ENCODE peak calls at places on chromosomes 11 and 22, in ten cellular contexts. One of them, this sample, is unnamed.
A peak's percentile ranks its signal among the peaks of the same experiment; 100 is the strongest.

GRCh38 chr22:20867179-20868099 is 8.6 kb downstream of the SNAP29 start:
- DNase-seq in iris pigment epithelial cell: peak; percentile 65
- DNase-seq in DMS 273 treated with DMSO at 0.1 percent for 48 hours: no peak
- DNase-seq in GM04503: no peak
- DNase-seq in stimulated activated CD8-positive, alpha-beta memory T cell treated with anti-CD3 and anti-CD28 coated beads, Interleukin-7, amount 100 ng/mL, for 1 hour: no peak
- DNase-seq in AG04449: no peak
- DNase-seq in fibroblast of mammary gland: peak; percentile 55
- DNase-seq in NCI-H774: no peak
- DNase-seq in stomach: peak; percentile 66
- DNase-seq in NB4: peak; percentile 25
- DNase-seq in this sample: no peak

GRCh38 chr22:33000342-33001280 is 57.6 kb downstream of the SYN3 start:
- DNase-seq in GM04503: no peak
- DNase-seq in AG04449: no peak
- DNase-seq in NB4: peak; percentile 90
- DNase-seq in stimulated activated CD8-positive, alpha-beta memory T cell treated with anti-CD3 and anti-CD28 coated beads, Interleukin-7, amount 100 ng/mL, for 1 hour: peak; percentile 5
- DNase-seq in DMS 273 treated with DMSO at 0.1 percent for 48 hours: no peak
- DNase-seq in stomach: peak; percentile 31
- DNase-seq in fibroblast of mammary gland: peak; percentile 49
- DNase-seq in NCI-H774: no peak
- DNase-seq in iris pigment epithelial cell: peak; percentile 24
- DNase-seq in this sample: peak; percentile 86

GRCh38 chr11:91959411-91959810 is 265.2 kb upstream of the FAT3 start:
- DNase-seq in stomach: no peak
- DNase-seq in AG04449: no peak
- DNase-seq in DMS 273 treated with DMSO at 0.1 percent for 48 hours: no peak
- DNase-seq in GM04503: no peak
- DNase-seq in NCI-H774: no peak
- DNase-seq in fibroblast of mammary gland: no peak
- DNase-seq in iris pigment epithelial cell: no peak
- DNase-seq in stimulated activated CD8-positive, alpha-beta memory T cell treated with anti-CD3 and anti-CD28 coated beads, Interleukin-7, amount 100 ng/mL, for 1 hour: no peak
- DNase-seq in NB4: no peak
- DNase-seq in this sample: no peak

GRCh38 chr11:87491381-87491780 is 453.6 kb downstream of the TMEM135 start:
- DNase-seq in stimulated activated CD8-positive, alpha-beta memory T cell treated with anti-CD3 and anti-CD28 coated beads, Interleukin-7, amount 100 ng/mL, for 1 hour: no peak
- DNase-seq in iris pigment epithelial cell: no peak
- DNase-seq in GM04503: no peak
- DNase-seq in NB4: peak; percentile 12
- DNase-seq in AG04449: no peak
- DNase-seq in DMS 273 treated with DMSO at 0.1 percent for 48 hours: no peak
- DNase-seq in NCI-H774: no peak
- DNase-seq in fibroblast of mammary gland: no peak
- DNase-seq in stomach: no peak
- DNase-seq in this sample: no peak

GRCh38 chr11:85947431-85948272 is 92.5 kb downstream of the CCDC83 start:
- DNase-seq in GM04503: peak; percentile 87
- DNase-seq in AG04449: peak; percentile 74
- DNase-seq in DMS 273 treated with DMSO at 0.1 percent for 48 hours: no peak
- DNase-seq in NB4: peak; percentile 68
- DNase-seq in iris pigment epithelial cell: peak; percentile 95
- DNase-seq in fibroblast of mammary gland: peak; percentile 93
- DNase-seq in stomach: no peak
- DNase-seq in NCI-H774: no peak
- DNase-seq in stimulated activated CD8-positive, alpha-beta memory T cell treated with anti-CD3 and anti-CD28 coated beads, Interleukin-7, amount 100 ng/mL, for 1 hour: no peak
- DNase-seq in this sample: no peak

GRCh38 chr22:40015346-40015976 is 20.7 kb downstream of the FAM83F start:
- DNase-seq in AG04449: no peak
- DNase-seq in DMS 273 treated with DMSO at 0.1 percent for 48 hours: no peak
- DNase-seq in stomach: no peak
- DNase-seq in NB4: no peak
- DNase-seq in fibroblast of mammary gland: no peak
- DNase-seq in iris pigment epithelial cell: peak; percentile 45
- DNase-seq in NCI-H774: no peak
- DNase-seq in stimulated activated CD8-positive, alpha-beta memory T cell treated with anti-CD3 and anti-CD28 coated beads, Interleukin-7, amount 100 ng/mL, for 1 hour: no peak
- DNase-seq in GM04503: no peak
- DNase-seq in this sample: no peak

GRCh38 chr11:2767751-2768150 is 68.0 kb upstream of the KCNQ1OT1 start:
- DNase-seq in NCI-H774: no peak
- DNase-seq in iris pigment epithelial cell: no peak
- DNase-seq in stomach: no peak
- DNase-seq in fibroblast of mammary gland: no peak
- DNase-seq in GM04503: no peak
- DNase-seq in AG04449: no peak
- DNase-seq in DMS 273 treated with DMSO at 0.1 percent for 48 hours: no peak
- DNase-seq in stimulated activated CD8-positive, alpha-beta memory T cell treated with anti-CD3 and anti-CD28 coated beads, Interleukin-7, amount 100 ng/mL, for 1 hour: no peak
- DNase-seq in NB4: no peak
- DNase-seq in this sample: peak; percentile 47

GRCh38 chr22:50304528-50305392 is 2.7 kb downstream of the PLXNB2 start:
- DNase-seq in DMS 273 treated with DMSO at 0.1 percent for 48 hours: peak; percentile 86
- DNase-seq in GM04503: no peak
- DNase-seq in stimulated activated CD8-positive, alpha-beta memory T cell treated with anti-CD3 and anti-CD28 coated beads, Interleukin-7, amount 100 ng/mL, for 1 hour: no peak
- DNase-seq in fibroblast of mammary gland: peak; percentile 46
- DNase-seq in NCI-H774: no peak
- DNase-seq in stomach: peak; percentile 88
- DNase-seq in AG04449: no peak
- DNase-seq in NB4: peak; percentile 83
- DNase-seq in iris pigment epithelial cell: no peak
- DNase-seq in this sample: no peak

GRCh38 chr11:118012083-118012669 is 26.0 kb downstream of the IL10RA start:
- DNase-seq in NCI-H774: no peak
- DNase-seq in GM04503: no peak
- DNase-seq in DMS 273 treated with DMSO at 0.1 percent for 48 hours: peak; percentile 36
- DNase-seq in stomach: no peak
- DNase-seq in iris pigment epithelial cell: peak; percentile 28
- DNase-seq in NB4: peak; percentile 98
- DNase-seq in fibroblast of mammary gland: peak; percentile 2
- DNase-seq in stimulated activated CD8-positive, alpha-beta memory T cell treated with anti-CD3 and anti-CD28 coated beads, Interleukin-7, amount 100 ng/mL, for 1 hour: no peak
- DNase-seq in AG04449: no peak
- DNase-seq in this sample: no peak

GRCh38 chr11:78465169-78465942 is 47.7 kb upstream of the GAB2 start:
- DNase-seq in NCI-H774: no peak
- DNase-seq in iris pigment epithelial cell: no peak
- DNase-seq in DMS 273 treated with DMSO at 0.1 percent for 48 hours: no peak
- DNase-seq in stomach: no peak
- DNase-seq in GM04503: no peak
- DNase-seq in AG04449: no peak
- DNase-seq in NB4: no peak
- DNase-seq in fibroblast of mammary gland: no peak
- DNase-seq in stimulated activated CD8-positive, alpha-beta memory T cell treated with anti-CD3 and anti-CD28 coated beads, Interleukin-7, amount 100 ng/mL, for 1 hour: no peak
- DNase-seq in this sample: no peak

GRCh38 chr11:131609317-131609716 is 238.9 kb downstream of the NTM start:
- DNase-seq in iris pigment epithelial cell: peak; percentile 76
- DNase-seq in fibroblast of mammary gland: peak; percentile 58
- DNase-seq in stimulated activated CD8-positive, alpha-beta memory T cell treated with anti-CD3 and anti-CD28 coated beads, Interleukin-7, amount 100 ng/mL, for 1 hour: no peak
- DNase-seq in AG04449: peak; percentile 69
- DNase-seq in stomach: no peak
- DNase-seq in NCI-H774: no peak
- DNase-seq in GM04503: peak; percentile 89
- DNase-seq in NB4: no peak
- DNase-seq in DMS 273 treated with DMSO at 0.1 percent for 48 hours: no peak
- DNase-seq in this sample: no peak

GRCh38 chr11:86524603-86525352 is 147.6 kb downstream of the ME3 start:
- DNase-seq in AG04449: no peak
- DNase-seq in fibroblast of mammary gland: peak; percentile 75
- DNase-seq in stomach: no peak
- DNase-seq in NB4: no peak
- DNase-seq in stimulated activated CD8-positive, alpha-beta memory T cell treated with anti-CD3 and anti-CD28 coated beads, Interleukin-7, amount 100 ng/mL, for 1 hour: no peak
- DNase-seq in GM04503: peak; percentile 31
- DNase-seq in NCI-H774: no peak
- DNase-seq in iris pigment epithelial cell: peak; percentile 84
- DNase-seq in DMS 273 treated with DMSO at 0.1 percent for 48 hours: no peak
- DNase-seq in this sample: no peak

GRCh38 chr11:106608677-106609076 is 409.6 kb downstream of the GUCY1A2 start:
- DNase-seq in AG04449: peak; percentile 23
- DNase-seq in stimulated activated CD8-positive, alpha-beta memory T cell treated with anti-CD3 and anti-CD28 coated beads, Interleukin-7, amount 100 ng/mL, for 1 hour: no peak
- DNase-seq in NB4: no peak
- DNase-seq in GM04503: peak; percentile 8
- DNase-seq in fibroblast of mammary gland: peak; percentile 67
- DNase-seq in stomach: no peak
- DNase-seq in DMS 273 treated with DMSO at 0.1 percent for 48 hours: no peak
- DNase-seq in NCI-H774: no peak
- DNase-seq in iris pigment epithelial cell: peak; percentile 72
- DNase-seq in this sample: no peak

GRCh38 chr22:48139776-48140175 is 1377.3 kb downstream of the TBC1D22A start:
- DNase-seq in DMS 273 treated with DMSO at 0.1 percent for 48 hours: no peak
- DNase-seq in fibroblast of mammary gland: no peak
- DNase-seq in stomach: no peak
- DNase-seq in iris pigment epithelial cell: no peak
- DNase-seq in AG04449: no peak
- DNase-seq in stimulated activated CD8-positive, alpha-beta memory T cell treated with anti-CD3 and anti-CD28 coated beads, Interleukin-7, amount 100 ng/mL, for 1 hour: no peak
- DNase-seq in NB4: no peak
- DNase-seq in GM04503: no peak
- DNase-seq in NCI-H774: no peak
- DNase-seq in this sample: no peak

GRCh38 chr22:48536691-48537591 is 1290.7 kb downstream of the BRD1 start:
- DNase-seq in GM04503: no peak
- DNase-seq in AG04449: no peak
- DNase-seq in iris pigment epithelial cell: no peak
- DNase-seq in DMS 273 treated with DMSO at 0.1 percent for 48 hours: peak; percentile 53
- DNase-seq in fibroblast of mammary gland: no peak
- DNase-seq in stomach: peak; percentile 32
- DNase-seq in stimulated activated CD8-positive, alpha-beta memory T cell treated with anti-CD3 and anti-CD28 coated beads, Interleukin-7, amount 100 ng/mL, for 1 hour: no peak
- DNase-seq in NCI-H774: no peak
- DNase-seq in NB4: no peak
- DNase-seq in this sample: no peak

GRCh38 chr11:126502159-126502558 is 146.7 kb downstream of the ST3GAL4 start:
- DNase-seq in NB4: no peak
- DNase-seq in DMS 273 treated with DMSO at 0.1 percent for 48 hours: no peak
- DNase-seq in stomach: no peak
- DNase-seq in AG04449: no peak
- DNase-seq in stimulated activated CD8-positive, alpha-beta memory T cell treated with anti-CD3 and anti-CD28 coated beads, Interleukin-7, amount 100 ng/mL, for 1 hour: no peak
- DNase-seq in iris pigment epithelial cell: no peak
- DNase-seq in NCI-H774: no peak
- DNase-seq in fibroblast of mammary gland: no peak
- DNase-seq in GM04503: no peak
- DNase-seq in this sample: no peak

GRCh38 chr22:45757068-45757467 is 85.4 kb downstream of the ATXN10 start:
- DNase-seq in stimulated activated CD8-positive, alpha-beta memory T cell treated with anti-CD3 and anti-CD28 coated beads, Interleukin-7, amount 100 ng/mL, for 1 hour: no peak
- DNase-seq in GM04503: no peak
- DNase-seq in iris pigment epithelial cell: peak; percentile 43
- DNase-seq in NB4: no peak
- DNase-seq in fibroblast of mammary gland: no peak
- DNase-seq in AG04449: no peak
- DNase-seq in NCI-H774: no peak
- DNase-seq in DMS 273 treated with DMSO at 0.1 percent for 48 hours: no peak
- DNase-seq in stomach: no peak
- DNase-seq in this sample: no peak

GRCh38 chr11:62500066-62501035 is 46.3 kb downstream of the AHNAK start:
- DNase-seq in stomach: no peak
- DNase-seq in AG04449: no peak
- DNase-seq in NB4: peak; percentile 21
- DNase-seq in stimulated activated CD8-positive, alpha-beta memory T cell treated with anti-CD3 and anti-CD28 coated beads, Interleukin-7, amount 100 ng/mL, for 1 hour: no peak
- DNase-seq in GM04503: no peak
- DNase-seq in NCI-H774: peak; percentile 53
- DNase-seq in DMS 273 treated with DMSO at 0.1 percent for 48 hours: no peak
- DNase-seq in iris pigment epithelial cell: no peak
- DNase-seq in fibroblast of mammary gland: no peak
- DNase-seq in this sample: no peak

GRCh38 chr11:1131033-1131911 is 26.5 kb upstream of the MUC5AC start:
- DNase-seq in stomach: peak; percentile 20
- DNase-seq in GM04503: no peak
- DNase-seq in NCI-H774: no peak
- DNase-seq in fibroblast of mammary gland: no peak
- DNase-seq in NB4: no peak
- DNase-seq in DMS 273 treated with DMSO at 0.1 percent for 48 hours: no peak
- DNase-seq in stimulated activated CD8-positive, alpha-beta memory T cell treated with anti-CD3 and anti-CD28 coated beads, Interleukin-7, amount 100 ng/mL, for 1 hour: no peak
- DNase-seq in iris pigment epithelial cell: no peak
- DNase-seq in AG04449: no peak
- DNase-seq in this sample: no peak

GRCh38 chr11:6298605-6299004 is 21.7 kb downstream of the CAVIN3 start:
- DNase-seq in iris pigment epithelial cell: peak; percentile 24
- DNase-seq in stomach: peak; percentile 82
- DNase-seq in fibroblast of mammary gland: peak; percentile 12
- DNase-seq in stimulated activated CD8-positive, alpha-beta memory T cell treated with anti-CD3 and anti-CD28 coated beads, Interleukin-7, amount 100 ng/mL, for 1 hour: no peak
- DNase-seq in AG04449: no peak
- DNase-seq in GM04503: no peak
- DNase-seq in NB4: peak; percentile 31
- DNase-seq in NCI-H774: peak; percentile 22
- DNase-seq in DMS 273 treated with DMSO at 0.1 percent for 48 hours: no peak
- DNase-seq in this sample: no peak

GRCh38 chr11:101456812-101457211 is 127.0 kb downstream of the TRPC6 start:
- DNase-seq in fibroblast of mammary gland: peak; percentile 42
- DNase-seq in GM04503: no peak
- DNase-seq in iris pigment epithelial cell: peak; percentile 21
- DNase-seq in AG04449: no peak
- DNase-seq in stimulated activated CD8-positive, alpha-beta memory T cell treated with anti-CD3 and anti-CD28 coated beads, Interleukin-7, amount 100 ng/mL, for 1 hour: no peak
- DNase-seq in NCI-H774: peak; percentile 9
- DNase-seq in DMS 273 treated with DMSO at 0.1 percent for 48 hours: no peak
- DNase-seq in stomach: no peak
- DNase-seq in NB4: no peak
- DNase-seq in this sample: no peak

GRCh38 chr22:24440270-24440717 is 12.9 kb downstream of the ADORA2A start:
- DNase-seq in AG04449: no peak
- DNase-seq in DMS 273 treated with DMSO at 0.1 percent for 48 hours: no peak
- DNase-seq in fibroblast of mammary gland: no peak
- DNase-seq in stimulated activated CD8-positive, alpha-beta memory T cell treated with anti-CD3 and anti-CD28 coated beads, Interleukin-7, amount 100 ng/mL, for 1 hour: no peak
- DNase-seq in GM04503: no peak
- DNase-seq in iris pigment epithelial cell: no peak
- DNase-seq in NB4: no peak
- DNase-seq in NCI-H774: no peak
- DNase-seq in stomach: no peak
- DNase-seq in this sample: no peak

GRCh38 chr11:8019671-8020597 is 32.8 kb downstream of the EIF3F start:
- DNase-seq in DMS 273 treated with DMSO at 0.1 percent for 48 hours: no peak
- DNase-seq in stomach: no peak
- DNase-seq in AG04449: no peak
- DNase-seq in iris pigment epithelial cell: peak; percentile 15
- DNase-seq in stimulated activated CD8-positive, alpha-beta memory T cell treated with anti-CD3 and anti-CD28 coated beads, Interleukin-7, amount 100 ng/mL, for 1 hour: no peak
- DNase-seq in GM04503: no peak
- DNase-seq in fibroblast of mammary gland: peak; percentile 53
- DNase-seq in NB4: no peak
- DNase-seq in NCI-H774: no peak
- DNase-seq in this sample: peak; percentile 68

GRCh38 chr11:113148652-113149051 is 165.7 kb upstream of the TTC12 start:
- DNase-seq in GM04503: no peak
- DNase-seq in AG04449: no peak
- DNase-seq in iris pigment epithelial cell: no peak
- DNase-seq in DMS 273 treated with DMSO at 0.1 percent for 48 hours: no peak
- DNase-seq in stimulated activated CD8-positive, alpha-beta memory T cell treated with anti-CD3 and anti-CD28 coated beads, Interleukin-7, amount 100 ng/mL, for 1 hour: no peak
- DNase-seq in fibroblast of mammary gland: no peak
- DNase-seq in NB4: no peak
- DNase-seq in stomach: no peak
- DNase-seq in NCI-H774: no peak
- DNase-seq in this sample: no peak

GRCh38 chr22:29083576-29084566 is 11.0 kb downstream of the KREMEN1 start:
- DNase-seq in NCI-H774: no peak
- DNase-seq in iris pigment epithelial cell: no peak
- DNase-seq in NB4: peak; percentile 78
- DNase-seq in fibroblast of mammary gland: peak; percentile 52
- DNase-seq in DMS 273 treated with DMSO at 0.1 percent for 48 hours: no peak
- DNase-seq in GM04503: no peak
- DNase-seq in stomach: no peak
- DNase-seq in stimulated activated CD8-positive, alpha-beta memory T cell treated with anti-CD3 and anti-CD28 coated beads, Interleukin-7, amount 100 ng/mL, for 1 hour: no peak
- DNase-seq in AG04449: no peak
- DNase-seq in this sample: no peak

GRCh38 chr22:50530857-50531545 is 1.2 kb upstream of the TYMP start:
- DNase-seq in iris pigment epithelial cell: peak; percentile 90
- DNase-seq in stomach: peak; percentile 91
- DNase-seq in AG04449: no peak
- DNase-seq in fibroblast of mammary gland: peak; percentile 86
- DNase-seq in NCI-H774: peak; percentile 43
- DNase-seq in NB4: peak; percentile 93
- DNase-seq in stimulated activated CD8-positive, alpha-beta memory T cell treated with anti-CD3 and anti-CD28 coated beads, Interleukin-7, amount 100 ng/mL, for 1 hour: peak; percentile 71
- DNase-seq in DMS 273 treated with DMSO at 0.1 percent for 48 hours: no peak
- DNase-seq in GM04503: no peak
- DNase-seq in this sample: no peak

This sample was measured in type B pancreatic cell.